ENCODE peak calls at places on chromosomes 11 and 22, in nine cellular contexts. One of them, this sample, is unnamed.

GRCh38 chr22:43101306-43101705 is 9.2 kb upstream of the BIK start:
- DNase-seq in astrocyte of the spinal cord: no peak
- DNase-seq in brain microvascular endothelial cell: no peak
- DNase-seq in Calu3: no peak
- DNase-seq in IMR-90: no peak
- DNase-seq in mucosa of descending colon: no peak
- DNase-seq in dorsolateral prefrontal cortex: no peak
- DNase-seq in foreskin fibroblast: no peak
- DNase-seq in esophagus squamous epithelium: no peak
- DNase-seq in this sample: no peak

GRCh38 chr22:43007519-43008102 is 7.3 kb downstream of the PACSIN2 start:
- DNase-seq in Calu3: no peak
- DNase-seq in foreskin fibroblast: peak
- DNase-seq in dorsolateral prefrontal cortex: no peak
- DNase-seq in mucosa of descending colon: peak
- DNase-seq in brain microvascular endothelial cell: peak
- DNase-seq in astrocyte of the spinal cord: peak
- DNase-seq in esophagus squamous epithelium: no peak
- DNase-seq in IMR-90: peak
- DNase-seq in this sample: no peak

GRCh38 chr11:123536690-123537437 is 106.8 kb downstream of the GRAMD1B start:
- DNase-seq in astrocyte of the spinal cord: no peak
- DNase-seq in foreskin fibroblast: no peak
- DNase-seq in mucosa of descending colon: no peak
- DNase-seq in IMR-90: no peak
- DNase-seq in brain microvascular endothelial cell: no peak
- DNase-seq in Calu3: no peak
- DNase-seq in dorsolateral prefrontal cortex: no peak
- DNase-seq in esophagus squamous epithelium: no peak
- DNase-seq in this sample: no peak

GRCh38 chr11:67276821-67277230 is 10.6 kb downstream of the GRK2 start:
- DNase-seq in dorsolateral prefrontal cortex: no peak
- DNase-seq in mucosa of descending colon: peak
- DNase-seq in Calu3: no peak
- DNase-seq in astrocyte of the spinal cord: peak
- DNase-seq in brain microvascular endothelial cell: no peak
- DNase-seq in esophagus squamous epithelium: no peak
- DNase-seq in foreskin fibroblast: peak
- DNase-seq in IMR-90: peak
- DNase-seq in this sample: no peak

GRCh38 chr22:42777126-42777525 is 56.5 kb upstream of the A4GALT start:
- DNase-seq in astrocyte of the spinal cord: no peak
- DNase-seq in Calu3: no peak
- DNase-seq in brain microvascular endothelial cell: no peak
- DNase-seq in foreskin fibroblast: no peak
- DNase-seq in esophagus squamous epithelium: no peak
- DNase-seq in dorsolateral prefrontal cortex: no peak
- DNase-seq in mucosa of descending colon: no peak
- DNase-seq in IMR-90: no peak
- DNase-seq in this sample: no peak

GRCh38 chr11:9752091-9752490 is 88.2 kb downstream of the SWAP70 start:
- DNase-seq in dorsolateral prefrontal cortex: no peak
- DNase-seq in esophagus squamous epithelium: no peak
- DNase-seq in Calu3: no peak
- DNase-seq in IMR-90: peak
- DNase-seq in brain microvascular endothelial cell: no peak
- DNase-seq in astrocyte of the spinal cord: peak
- DNase-seq in mucosa of descending colon: no peak
- DNase-seq in foreskin fibroblast: peak
- DNase-seq in this sample: no peak

GRCh38 chr11:122113836-122114235 is 2.2 kb downstream of the BLID start:
- DNase-seq in astrocyte of the spinal cord: no peak
- DNase-seq in IMR-90: peak
- DNase-seq in dorsolateral prefrontal cortex: no peak
- DNase-seq in mucosa of descending colon: no peak
- DNase-seq in Calu3: no peak
- DNase-seq in esophagus squamous epithelium: no peak
- DNase-seq in brain microvascular endothelial cell: no peak
- DNase-seq in foreskin fibroblast: no peak
- DNase-seq in this sample: no peak

GRCh38 chr22:45460288-45461109 is 42.2 kb upstream of the FBLN1 start:
- DNase-seq in Calu3: no peak
- DNase-seq in astrocyte of the spinal cord: peak
- DNase-seq in mucosa of descending colon: peak
- DNase-seq in dorsolateral prefrontal cortex: no peak
- DNase-seq in IMR-90: peak
- DNase-seq in brain microvascular endothelial cell: no peak
- DNase-seq in esophagus squamous epithelium: no peak
- DNase-seq in foreskin fibroblast: peak
- DNase-seq in this sample: no peak

GRCh38 chr11:83648610-83649467 is 362.7 kb upstream of the CCDC90B start:
- DNase-seq in astrocyte of the spinal cord: no peak
- DNase-seq in Calu3: no peak
- DNase-seq in IMR-90: no peak
- DNase-seq in dorsolateral prefrontal cortex: no peak
- DNase-seq in esophagus squamous epithelium: no peak
- DNase-seq in foreskin fibroblast: no peak
- DNase-seq in mucosa of descending colon: no peak
- DNase-seq in brain microvascular endothelial cell: no peak
- DNase-seq in this sample: no peak

GRCh38 chr11:122140535-122140934 is 24.5 kb upstream of the BLID start:
- DNase-seq in esophagus squamous epithelium: no peak
- DNase-seq in astrocyte of the spinal cord: peak
- DNase-seq in brain microvascular endothelial cell: peak
- DNase-seq in IMR-90: peak
- DNase-seq in foreskin fibroblast: peak
- DNase-seq in mucosa of descending colon: no peak
- DNase-seq in dorsolateral prefrontal cortex: no peak
- DNase-seq in Calu3: no peak
- DNase-seq in this sample: no peak

GRCh38 chr11:68441466-68442230 is 18.9 kb upstream of the PPP6R3 start:
- DNase-seq in astrocyte of the spinal cord: peak
- DNase-seq in foreskin fibroblast: peak
- DNase-seq in dorsolateral prefrontal cortex: no peak
- DNase-seq in esophagus squamous epithelium: no peak
- DNase-seq in Calu3: no peak
- DNase-seq in brain microvascular endothelial cell: peak
- DNase-seq in IMR-90: peak
- DNase-seq in mucosa of descending colon: no peak
- DNase-seq in this sample: no peak

GRCh38 chr22:27918351-27919221 is 470 bp downstream of the PITPNB start:
- DNase-seq in mucosa of descending colon: peak
- DNase-seq in Calu3: peak
- DNase-seq in astrocyte of the spinal cord: peak
- DNase-seq in IMR-90: peak
- DNase-seq in foreskin fibroblast: peak
- DNase-seq in dorsolateral prefrontal cortex: peak
- DNase-seq in esophagus squamous epithelium: no peak
- DNase-seq in brain microvascular endothelial cell: peak
- DNase-seq in this sample: peak

GRCh38 chr11:77115181-77115611 is 12.6 kb downstream of the OMP start:
- DNase-seq in Calu3: no peak
- DNase-seq in dorsolateral prefrontal cortex: no peak
- DNase-seq in mucosa of descending colon: peak
- DNase-seq in astrocyte of the spinal cord: no peak
- DNase-seq in brain microvascular endothelial cell: no peak
- DNase-seq in foreskin fibroblast: no peak
- DNase-seq in esophagus squamous epithelium: no peak
- DNase-seq in IMR-90: no peak
- DNase-seq in this sample: no peak

GRCh38 chr22:32476286-32476685 is 1.7 kb downstream of the FBXO7 start:
- DNase-seq in astrocyte of the spinal cord: no peak
- DNase-seq in esophagus squamous epithelium: no peak
- DNase-seq in IMR-90: no peak
- DNase-seq in dorsolateral prefrontal cortex: no peak
- DNase-seq in brain microvascular endothelial cell: no peak
- DNase-seq in mucosa of descending colon: no peak
- DNase-seq in Calu3: no peak
- DNase-seq in foreskin fibroblast: no peak
- DNase-seq in this sample: no peak

GRCh38 chr22:32476804-32477203 is 2.2 kb downstream of the FBXO7 start:
- DNase-seq in Calu3: no peak
- DNase-seq in esophagus squamous epithelium: no peak
- DNase-seq in dorsolateral prefrontal cortex: no peak
- DNase-seq in mucosa of descending colon: no peak
- DNase-seq in foreskin fibroblast: no peak
- DNase-seq in astrocyte of the spinal cord: no peak
- DNase-seq in brain microvascular endothelial cell: no peak
- DNase-seq in IMR-90: no peak
- DNase-seq in this sample: no peak

GRCh38 chr22:32475428-32476010 is 908 bp downstream of the FBXO7 start:
- DNase-seq in Calu3: peak
- DNase-seq in foreskin fibroblast: peak
- DNase-seq in brain microvascular endothelial cell: no peak
- DNase-seq in dorsolateral prefrontal cortex: peak
- DNase-seq in astrocyte of the spinal cord: peak
- DNase-seq in mucosa of descending colon: peak
- DNase-seq in IMR-90: no peak
- DNase-seq in esophagus squamous epithelium: no peak
- DNase-seq in this sample: no peak

GRCh38 chr22:32474635-32475427 is at the start of gene FBXO7:
- DNase-seq in brain microvascular endothelial cell: peak
- DNase-seq in Calu3: peak
- DNase-seq in esophagus squamous epithelium: peak
- DNase-seq in IMR-90: peak
- DNase-seq in astrocyte of the spinal cord: peak
- DNase-seq in dorsolateral prefrontal cortex: peak
- DNase-seq in mucosa of descending colon: peak
- DNase-seq in foreskin fibroblast: peak
- DNase-seq in this sample: peak

GRCh38 chr22:32473388-32473952 is 1.1 kb upstream of the FBXO7 start:
- DNase-seq in mucosa of descending colon: no peak
- DNase-seq in IMR-90: peak
- DNase-seq in dorsolateral prefrontal cortex: no peak
- DNase-seq in esophagus squamous epithelium: no peak
- DNase-seq in Calu3: peak
- DNase-seq in brain microvascular endothelial cell: peak
- DNase-seq in foreskin fibroblast: peak
- DNase-seq in astrocyte of the spinal cord: peak
- DNase-seq in this sample: no peak
- TF ChIP-seq CTCF in mucosa of descending colon: peak
- TF ChIP-seq CTCF in IMR-90: peak
- TF ChIP-seq CTCF in dorsolateral prefrontal cortex: peak
- TF ChIP-seq CTCF in esophagus squamous epithelium: peak
- TF ChIP-seq CTCF in Calu3: peak
- TF ChIP-seq CTCF in brain microvascular endothelial cell: peak
- TF ChIP-seq CTCF in foreskin fibroblast: peak
- TF ChIP-seq CTCF in astrocyte of the spinal cord: peak
- TF ChIP-seq CTCF in this sample: peak

GRCh38 chr11:62116458-62116857 is 7.4 kb upstream of the INCENP start:
- DNase-seq in foreskin fibroblast: no peak
- DNase-seq in IMR-90: no peak
- DNase-seq in brain microvascular endothelial cell: no peak
- DNase-seq in esophagus squamous epithelium: no peak
- DNase-seq in Calu3: no peak
- DNase-seq in dorsolateral prefrontal cortex: no peak
- DNase-seq in astrocyte of the spinal cord: no peak
- DNase-seq in mucosa of descending colon: no peak
- DNase-seq in this sample: no peak
- TF ChIP-seq CTCF in foreskin fibroblast: no peak
- TF ChIP-seq CTCF in IMR-90: no peak
- TF ChIP-seq CTCF in brain microvascular endothelial cell: no peak
- TF ChIP-seq CTCF in esophagus squamous epithelium: no peak
- TF ChIP-seq CTCF in Calu3: no peak
- TF ChIP-seq CTCF in dorsolateral prefrontal cortex: no peak
- TF ChIP-seq CTCF in astrocyte of the spinal cord: peak
- TF ChIP-seq CTCF in mucosa of descending colon: no peak
- TF ChIP-seq CTCF in this sample: no peak

GRCh38 chr11:45805305-45806071 is 539 bp downstream of the SLC35C1 start:
- DNase-seq in IMR-90: peak
- DNase-seq in astrocyte of the spinal cord: peak
- DNase-seq in Calu3: peak
- DNase-seq in esophagus squamous epithelium: peak
- DNase-seq in brain microvascular endothelial cell: peak
- DNase-seq in foreskin fibroblast: peak
- DNase-seq in mucosa of descending colon: peak
- DNase-seq in dorsolateral prefrontal cortex: no peak
- DNase-seq in this sample: no peak

GRCh38 chr11:45806072-45806933 is 1.4 kb downstream of the SLC35C1 start:
- DNase-seq in brain microvascular endothelial cell: no peak
- DNase-seq in foreskin fibroblast: no peak
- DNase-seq in Calu3: no peak
- DNase-seq in astrocyte of the spinal cord: no peak
- DNase-seq in dorsolateral prefrontal cortex: no peak
- DNase-seq in IMR-90: no peak
- DNase-seq in mucosa of descending colon: no peak
- DNase-seq in esophagus squamous epithelium: no peak
- DNase-seq in this sample: no peak

GRCh38 chr11:45803981-45804805 is 756 bp upstream of the SLC35C1 start:
- DNase-seq in mucosa of descending colon: peak
- DNase-seq in brain microvascular endothelial cell: peak
- DNase-seq in IMR-90: peak
- DNase-seq in astrocyte of the spinal cord: peak
- DNase-seq in dorsolateral prefrontal cortex: peak
- DNase-seq in foreskin fibroblast: peak
- DNase-seq in Calu3: peak
- DNase-seq in esophagus squamous epithelium: no peak
- DNase-seq in this sample: peak

GRCh38 chr11:45802531-45803317 is 2.2 kb upstream of the SLC35C1 start:
- DNase-seq in dorsolateral prefrontal cortex: no peak
- DNase-seq in esophagus squamous epithelium: no peak
- DNase-seq in foreskin fibroblast: no peak
- DNase-seq in astrocyte of the spinal cord: no peak
- DNase-seq in IMR-90: no peak
- DNase-seq in Calu3: no peak
- DNase-seq in brain microvascular endothelial cell: no peak
- DNase-seq in mucosa of descending colon: no peak
- DNase-seq in this sample: no peak

DNA sequence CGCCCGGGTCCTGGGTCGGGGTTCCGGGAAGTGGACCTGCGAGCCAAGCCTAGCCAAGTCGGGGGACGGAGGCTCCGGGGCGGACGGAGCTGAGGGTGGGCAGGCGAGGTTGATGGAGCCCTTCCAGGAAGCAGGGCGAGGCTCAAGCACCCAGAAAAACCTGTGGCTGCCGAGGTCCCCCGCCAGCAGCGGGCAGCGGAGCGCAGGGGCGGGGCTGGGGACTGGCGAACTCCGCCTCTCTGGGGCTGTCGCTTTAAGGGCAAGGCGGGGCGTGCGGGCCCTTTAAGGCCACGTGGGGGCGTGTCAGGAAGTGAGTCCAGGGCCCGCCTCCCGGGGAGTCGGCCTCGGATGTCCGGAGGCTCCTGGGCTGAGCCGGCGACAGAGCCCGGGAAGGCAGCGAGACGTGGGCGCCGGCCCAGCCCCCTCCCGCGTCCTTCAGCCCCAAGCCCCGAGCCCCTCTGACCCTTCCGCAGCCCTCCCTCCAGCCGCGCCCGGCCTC is at the start of gene SLC35C1:
- DNase-seq in dorsolateral prefrontal cortex: peak
- DNase-seq in IMR-90: peak
- DNase-seq in Calu3: peak
- DNase-seq in mucosa of descending colon: peak
- DNase-seq in esophagus squamous epithelium: peak
- DNase-seq in foreskin fibroblast: peak
- DNase-seq in astrocyte of the spinal cord: peak
- DNase-seq in brain microvascular endothelial cell: peak
- DNase-seq in this sample: peak
- TF ChIP-seq CTCF in dorsolateral prefrontal cortex: peak
- TF ChIP-seq CTCF in IMR-90: peak
- TF ChIP-seq CTCF in Calu3: no peak
- TF ChIP-seq CTCF in mucosa of descending colon: peak
- TF ChIP-seq CTCF in esophagus squamous epithelium: peak
- TF ChIP-seq CTCF in foreskin fibroblast: no peak
- TF ChIP-seq CTCF in astrocyte of the spinal cord: peak
- TF ChIP-seq CTCF in brain microvascular endothelial cell: no peak
- TF ChIP-seq CTCF in this sample: no peak

GRCh38 chr22:39309364-39309861 is 10.0 kb downstream of the RPL3 start:
- DNase-seq in esophagus squamous epithelium: no peak
- DNase-seq in astrocyte of the spinal cord: no peak
- DNase-seq in brain microvascular endothelial cell: peak
- DNase-seq in foreskin fibroblast: no peak
- DNase-seq in mucosa of descending colon: no peak
- DNase-seq in Calu3: peak
- DNase-seq in IMR-90: no peak
- DNase-seq in dorsolateral prefrontal cortex: no peak
- DNase-seq in this sample: no peak
- TF ChIP-seq CTCF in esophagus squamous epithelium: no peak
- TF ChIP-seq CTCF in astrocyte of the spinal cord: peak
- TF ChIP-seq CTCF in brain microvascular endothelial cell: peak
- TF ChIP-seq CTCF in foreskin fibroblast: peak
- TF ChIP-seq CTCF in mucosa of descending colon: no peak
- TF ChIP-seq CTCF in Calu3: peak
- TF ChIP-seq CTCF in IMR-90: no peak
- TF ChIP-seq CTCF in dorsolateral prefrontal cortex: no peak
- TF ChIP-seq CTCF in this sample: peak

This sample was measured in type B pancreatic cell.